ENCODE peak calls at places on chromosomes 6 and 20, in ten cellular contexts. One of them, this sample, is unnamed.

GRCh38 chr6:11535801-11536230 is 1.7 kb upstream of the TMEM170B start:
- DNase-seq in posterior vena cava: no peak
- DNase-seq in BJ: no peak
- DNase-seq in stimulated activated CD4-positive, alpha-beta T cell treated with anti-CD3 and anti-CD28 coated beads, Interleukin-1b, Interleukin-23, amount 100 ng/mL, for 24 hours: no peak
- DNase-seq in HEK293T: no peak
- DNase-seq in fibroblast of mammary gland: peak
- DNase-seq in GM10248: no peak
- DNase-seq in heart left ventricle: no peak
- DNase-seq in NCI-H524: no peak
- DNase-seq in NCI-H1417: no peak
- DNase-seq in this sample: peak

GRCh38 chr20:33433875-33434274 is 9.7 kb downstream of the SNTA1 start:
- DNase-seq in NCI-H1417: no peak
- DNase-seq in BJ: no peak
- DNase-seq in stimulated activated CD4-positive, alpha-beta T cell treated with anti-CD3 and anti-CD28 coated beads, Interleukin-1b, Interleukin-23, amount 100 ng/mL, for 24 hours: no peak
- DNase-seq in HEK293T: no peak
- DNase-seq in NCI-H524: no peak
- DNase-seq in posterior vena cava: no peak
- DNase-seq in fibroblast of mammary gland: no peak
- DNase-seq in heart left ventricle: no peak
- DNase-seq in GM10248: no peak
- DNase-seq in this sample: no peak

GRCh38 chr20:46027245-46027853 is 1.7 kb upstream of the SLC12A5 start:
- DNase-seq in heart left ventricle: peak
- DNase-seq in stimulated activated CD4-positive, alpha-beta T cell treated with anti-CD3 and anti-CD28 coated beads, Interleukin-1b, Interleukin-23, amount 100 ng/mL, for 24 hours: no peak
- DNase-seq in NCI-H524: no peak
- DNase-seq in BJ: no peak
- DNase-seq in GM10248: no peak
- DNase-seq in HEK293T: peak
- DNase-seq in fibroblast of mammary gland: peak
- DNase-seq in posterior vena cava: no peak
- DNase-seq in NCI-H1417: no peak
- DNase-seq in this sample: peak

GRCh38 chr20:24350923-24351368 is 118.5 kb upstream of the SYNDIG1 start:
- DNase-seq in posterior vena cava: no peak
- DNase-seq in BJ: peak
- DNase-seq in stimulated activated CD4-positive, alpha-beta T cell treated with anti-CD3 and anti-CD28 coated beads, Interleukin-1b, Interleukin-23, amount 100 ng/mL, for 24 hours: no peak
- DNase-seq in heart left ventricle: no peak
- DNase-seq in NCI-H524: no peak
- DNase-seq in GM10248: no peak
- DNase-seq in fibroblast of mammary gland: peak
- DNase-seq in NCI-H1417: no peak
- DNase-seq in HEK293T: no peak
- DNase-seq in this sample: no peak

GRCh38 chr6:85353012-85353411 is 96.9 kb upstream of the NT5E start:
- DNase-seq in HEK293T: no peak
- DNase-seq in NCI-H1417: no peak
- DNase-seq in GM10248: no peak
- DNase-seq in fibroblast of mammary gland: no peak
- DNase-seq in heart left ventricle: no peak
- DNase-seq in BJ: no peak
- DNase-seq in posterior vena cava: no peak
- DNase-seq in stimulated activated CD4-positive, alpha-beta T cell treated with anti-CD3 and anti-CD28 coated beads, Interleukin-1b, Interleukin-23, amount 100 ng/mL, for 24 hours: no peak
- DNase-seq in NCI-H524: no peak
- DNase-seq in this sample: no peak

GRCh38 chr20:45833030-45833882 is at the start of gene SNX21:
- DNase-seq in BJ: peak
- DNase-seq in HEK293T: peak
- DNase-seq in NCI-H524: peak
- DNase-seq in NCI-H1417: peak
- DNase-seq in heart left ventricle: peak
- DNase-seq in posterior vena cava: peak
- DNase-seq in fibroblast of mammary gland: peak
- DNase-seq in GM10248: peak
- DNase-seq in stimulated activated CD4-positive, alpha-beta T cell treated with anti-CD3 and anti-CD28 coated beads, Interleukin-1b, Interleukin-23, amount 100 ng/mL, for 24 hours: peak
- DNase-seq in this sample: peak

GRCh38 chr6:166277892-166278578 is 30.2 kb downstream of the PRR18 start:
- DNase-seq in NCI-H1417: no peak
- DNase-seq in BJ: no peak
- DNase-seq in GM10248: no peak
- DNase-seq in NCI-H524: no peak
- DNase-seq in posterior vena cava: no peak
- DNase-seq in stimulated activated CD4-positive, alpha-beta T cell treated with anti-CD3 and anti-CD28 coated beads, Interleukin-1b, Interleukin-23, amount 100 ng/mL, for 24 hours: no peak
- DNase-seq in fibroblast of mammary gland: no peak
- DNase-seq in heart left ventricle: no peak
- DNase-seq in HEK293T: no peak
- DNase-seq in this sample: no peak

GRCh38 chr6:119207973-119208725 is 129.7 kb upstream of the FAM184A start:
- DNase-seq in BJ: peak
- DNase-seq in HEK293T: no peak
- DNase-seq in stimulated activated CD4-positive, alpha-beta T cell treated with anti-CD3 and anti-CD28 coated beads, Interleukin-1b, Interleukin-23, amount 100 ng/mL, for 24 hours: no peak
- DNase-seq in NCI-H1417: no peak
- DNase-seq in posterior vena cava: no peak
- DNase-seq in GM10248: no peak
- DNase-seq in fibroblast of mammary gland: peak
- DNase-seq in NCI-H524: no peak
- DNase-seq in heart left ventricle: no peak
- DNase-seq in this sample: peak

GRCh38 chr20:57514273-57514751 is 10.6 kb downstream of the CTCFL start:
- DNase-seq in NCI-H524: peak
- DNase-seq in heart left ventricle: peak
- DNase-seq in BJ: no peak
- DNase-seq in HEK293T: peak
- DNase-seq in NCI-H1417: no peak
- DNase-seq in stimulated activated CD4-positive, alpha-beta T cell treated with anti-CD3 and anti-CD28 coated beads, Interleukin-1b, Interleukin-23, amount 100 ng/mL, for 24 hours: no peak
- DNase-seq in GM10248: peak
- DNase-seq in fibroblast of mammary gland: peak
- DNase-seq in posterior vena cava: no peak
- DNase-seq in this sample: peak

GRCh38 chr6:2714359-2714895 is 36.3 kb downstream of the MYLK4 start:
- DNase-seq in heart left ventricle: no peak
- DNase-seq in BJ: peak
- DNase-seq in stimulated activated CD4-positive, alpha-beta T cell treated with anti-CD3 and anti-CD28 coated beads, Interleukin-1b, Interleukin-23, amount 100 ng/mL, for 24 hours: no peak
- DNase-seq in GM10248: no peak
- DNase-seq in NCI-H1417: no peak
- DNase-seq in posterior vena cava: no peak
- DNase-seq in fibroblast of mammary gland: peak
- DNase-seq in HEK293T: no peak
- DNase-seq in NCI-H524: no peak
- DNase-seq in this sample: peak

GRCh38 chr20:62636446-62636845 is 5.9 kb upstream of the SLCO4A1 start:
- DNase-seq in heart left ventricle: no peak
- DNase-seq in fibroblast of mammary gland: no peak
- DNase-seq in posterior vena cava: peak
- DNase-seq in GM10248: no peak
- DNase-seq in NCI-H524: peak
- DNase-seq in NCI-H1417: no peak
- DNase-seq in BJ: no peak
- DNase-seq in stimulated activated CD4-positive, alpha-beta T cell treated with anti-CD3 and anti-CD28 coated beads, Interleukin-1b, Interleukin-23, amount 100 ng/mL, for 24 hours: no peak
- DNase-seq in HEK293T: no peak
- DNase-seq in this sample: no peak

GRCh38 chr20:35739294-35740163 is 2.5 kb downstream of the RBM39 start:
- DNase-seq in stimulated activated CD4-positive, alpha-beta T cell treated with anti-CD3 and anti-CD28 coated beads, Interleukin-1b, Interleukin-23, amount 100 ng/mL, for 24 hours: no peak
- DNase-seq in GM10248: no peak
- DNase-seq in BJ: no peak
- DNase-seq in heart left ventricle: no peak
- DNase-seq in HEK293T: no peak
- DNase-seq in NCI-H1417: no peak
- DNase-seq in posterior vena cava: no peak
- DNase-seq in fibroblast of mammary gland: peak
- DNase-seq in NCI-H524: peak
- DNase-seq in this sample: peak

GRCh38 chr20:44326391-44327159 is 10.3 kb upstream of the R3HDML start:
- DNase-seq in NCI-H1417: no peak
- DNase-seq in BJ: no peak
- DNase-seq in heart left ventricle: no peak
- DNase-seq in stimulated activated CD4-positive, alpha-beta T cell treated with anti-CD3 and anti-CD28 coated beads, Interleukin-1b, Interleukin-23, amount 100 ng/mL, for 24 hours: no peak
- DNase-seq in NCI-H524: no peak
- DNase-seq in GM10248: no peak
- DNase-seq in fibroblast of mammary gland: no peak
- DNase-seq in HEK293T: no peak
- DNase-seq in posterior vena cava: no peak
- DNase-seq in this sample: no peak

GRCh38 chr20:38961530-38962043 is 557 bp upstream of the DHX35 start:
- DNase-seq in stimulated activated CD4-positive, alpha-beta T cell treated with anti-CD3 and anti-CD28 coated beads, Interleukin-1b, Interleukin-23, amount 100 ng/mL, for 24 hours: peak
- DNase-seq in BJ: no peak
- DNase-seq in NCI-H1417: no peak
- DNase-seq in NCI-H524: peak
- DNase-seq in heart left ventricle: no peak
- DNase-seq in posterior vena cava: no peak
- DNase-seq in GM10248: no peak
- DNase-seq in fibroblast of mammary gland: no peak
- DNase-seq in HEK293T: no peak
- DNase-seq in this sample: no peak

GRCh38 chr6:154572592-154572991 is 62.1 kb upstream of the CNKSR3 start:
- DNase-seq in stimulated activated CD4-positive, alpha-beta T cell treated with anti-CD3 and anti-CD28 coated beads, Interleukin-1b, Interleukin-23, amount 100 ng/mL, for 24 hours: no peak
- DNase-seq in NCI-H524: no peak
- DNase-seq in fibroblast of mammary gland: no peak
- DNase-seq in GM10248: no peak
- DNase-seq in NCI-H1417: no peak
- DNase-seq in posterior vena cava: no peak
- DNase-seq in HEK293T: no peak
- DNase-seq in BJ: no peak
- DNase-seq in heart left ventricle: no peak
- DNase-seq in this sample: peak

This sample was measured in fibroblast of pulmonary artery.